ENCODE peak calls at places on chromosomes 13 and 19, in eight cellular contexts. Q, K, H, U, L, M, A and W are unnamed samples.

GRCh38 chr13:29594310-29594709 is 1.2 kb downstream of the SLC7A1 start:
- DNase-seq in Q (no peak), K (no peak), H (peak; percentile 50), U (no peak), L (no peak), M (peak; percentile 35), A (peak; percentile 47), W (peak; percentile 52)

GRCh38 chr13:113001251-113002140 is 32.5 kb downstream of the MCF2L start:
- DNase-seq in Q (no peak), K (no peak), H (peak; percentile 58), U (no peak), L (no peak), M (no peak), A (no peak), W (no peak)

GRCh38 chr13:110409581-110409992 is 102.5 kb downstream of the COL4A2 start:
- DNase-seq in Q (no peak), K (no peak), H (no peak), U (no peak), L (no peak), M (no peak), A (no peak), W (no peak)

GRCh38 chr13:53921473-53921872 is 892.9 kb downstream of the OLFM4 start:
- DNase-seq in Q (no peak), K (peak; percentile 2), H (no peak), U (no peak), L (no peak), M (no peak), A (no peak), W (no peak)

GRCh38 chr13:32284927-32285632 is 30.1 kb downstream of the ZAR1L start:
- DNase-seq in Q (peak; percentile 72), K (no peak), H (peak; percentile 13), U (no peak), L (no peak), M (no peak), A (no peak), W (no peak)

GRCh38 chr19:51514866-51515481 is 13.4 kb upstream of the SIGLEC12 start:
- DNase-seq in Q (peak; percentile 14), K (no peak), H (peak; percentile 56), U (no peak), L (no peak), M (peak; percentile 31), A (no peak), W (peak; percentile 8)

GRCh38 chr19:48393559-48394330 is at the start of gene GRIN2D:
- DNase-seq in Q (no peak), K (no peak), H (no peak), U (no peak), L (no peak), M (no peak), A (no peak), W (no peak)

GRCh38 chr13:101401196-101401595 is 15.1 kb downstream of the NALCN start:
- DNase-seq in Q (no peak), K (no peak), H (no peak), U (no peak), L (no peak), M (no peak), A (no peak), W (no peak)

GRCh38 chr19:42175952-42176648 is 41.4 kb downstream of the DEDD2 start:
- DNase-seq in Q (no peak), K (no peak), H (no peak), U (no peak), L (no peak), M (no peak), A (peak; percentile 28), W (no peak)